ENCODE peak calls at places on chromosome 5, in six cellular contexts. One of them, this sample, is unnamed.
A peak's percentile ranks its signal among the peaks of the same experiment; 100 is the strongest.

GRCh38 chr5:92403308-92403707 is 1020.2 kb upstream of the ARRDC3 start:
- DNase-seq in endodermal cell: no peak
- DNase-seq in SK-N-SH: no peak
- DNase-seq in MM.1S: peak; percentile 82
- DNase-seq in GM23248: no peak
- DNase-seq in neuronal stem cell: no peak
- DNase-seq in this sample: no peak

GRCh38 chr5:135833961-135834638 is 363 bp upstream of the SLC25A48 start:
- DNase-seq in endodermal cell: no peak
- DNase-seq in SK-N-SH: no peak
- DNase-seq in MM.1S: no peak
- DNase-seq in GM23248: no peak
- DNase-seq in neuronal stem cell: no peak
- DNase-seq in this sample: no peak

GRCh38 chr5:171272996-171273970 is 35.8 kb upstream of the TLX3 start:
- DNase-seq in endodermal cell: peak; percentile 77
- DNase-seq in SK-N-SH: peak; percentile 58
- DNase-seq in MM.1S: peak; percentile 53
- DNase-seq in GM23248: peak; percentile 42
- DNase-seq in neuronal stem cell: peak; percentile 3
- DNase-seq in this sample: peak; percentile 51

GRCh38 chr5:29516224-29516623 is 1677.3 kb upstream of the CDH6 start:
- DNase-seq in endodermal cell: no peak
- DNase-seq in SK-N-SH: no peak
- DNase-seq in MM.1S: no peak
- DNase-seq in GM23248: no peak
- DNase-seq in neuronal stem cell: no peak
- DNase-seq in this sample: no peak

GRCh38 chr5:61649971-61650370 is 317.9 kb downstream of the ZSWIM6 start:
- DNase-seq in endodermal cell: no peak
- DNase-seq in SK-N-SH: no peak
- DNase-seq in MM.1S: no peak
- DNase-seq in GM23248: no peak
- DNase-seq in neuronal stem cell: no peak
- DNase-seq in this sample: no peak

GRCh38 chr5:147474140-147474539 is 35.7 kb downstream of the DPYSL3 start:
- DNase-seq in endodermal cell: no peak
- DNase-seq in SK-N-SH: peak; percentile 42
- DNase-seq in MM.1S: no peak
- DNase-seq in GM23248: no peak
- DNase-seq in neuronal stem cell: no peak
- DNase-seq in this sample: no peak

GRCh38 chr5:127004721-127005120 is 25.6 kb downstream of the MARCHF3 start:
- DNase-seq in endodermal cell: no peak
- DNase-seq in SK-N-SH: no peak
- DNase-seq in MM.1S: no peak
- DNase-seq in GM23248: no peak
- DNase-seq in neuronal stem cell: no peak
- DNase-seq in this sample: no peak

GRCh38 chr5:77175235-77175634 is 35.2 kb upstream of the PDE8B start:
- DNase-seq in endodermal cell: no peak
- DNase-seq in SK-N-SH: no peak
- DNase-seq in MM.1S: no peak
- DNase-seq in GM23248: no peak
- DNase-seq in neuronal stem cell: no peak
- DNase-seq in this sample: no peak

GRCh38 chr5:148979104-148979723 is 83.6 kb downstream of the SH3TC2 start:
- DNase-seq in endodermal cell: no peak
- DNase-seq in SK-N-SH: no peak
- DNase-seq in MM.1S: no peak
- DNase-seq in GM23248: peak; percentile 42
- DNase-seq in neuronal stem cell: no peak
- DNase-seq in this sample: no peak

GRCh38 chr5:58773744-58774441 is 191.0 kb downstream of the RAB3C start:
- DNase-seq in endodermal cell: no peak
- DNase-seq in SK-N-SH: no peak
- DNase-seq in MM.1S: no peak
- DNase-seq in GM23248: no peak
- DNase-seq in neuronal stem cell: no peak
- DNase-seq in this sample: no peak

GRCh38 chr5:156420665-156421064 is 93.7 kb downstream of the SGCD start:
- DNase-seq in endodermal cell: no peak
- DNase-seq in SK-N-SH: no peak
- DNase-seq in MM.1S: no peak
- DNase-seq in GM23248: no peak
- DNase-seq in neuronal stem cell: no peak
- DNase-seq in this sample: no peak

GRCh38 chr5:55507574-55507973 is 27.2 kb downstream of the PLPP1 start:
- DNase-seq in endodermal cell: no peak
- DNase-seq in SK-N-SH: no peak
- DNase-seq in MM.1S: no peak
- DNase-seq in GM23248: no peak
- DNase-seq in neuronal stem cell: no peak
- DNase-seq in this sample: no peak

GRCh38 chr5:59661939-59662615 is 231.4 kb downstream of the PDE4D start:
- DNase-seq in endodermal cell: peak; percentile 47
- DNase-seq in SK-N-SH: peak; percentile 40
- DNase-seq in MM.1S: peak; percentile 84
- DNase-seq in GM23248: no peak
- DNase-seq in neuronal stem cell: no peak
- DNase-seq in this sample: no peak

GRCh38 chr5:53779541-53779981 is 219.1 kb downstream of the NDUFS4 start:
- DNase-seq in endodermal cell: no peak
- DNase-seq in SK-N-SH: peak; percentile 7
- DNase-seq in MM.1S: no peak
- DNase-seq in GM23248: peak; percentile 65
- DNase-seq in neuronal stem cell: no peak
- DNase-seq in this sample: peak; percentile 39

GRCh38 chr5:141618030-141618803 is 583 bp downstream of the DIAPH1 start:
- DNase-seq in endodermal cell: peak; percentile 90
- DNase-seq in SK-N-SH: peak; percentile 50
- DNase-seq in MM.1S: peak; percentile 53
- DNase-seq in GM23248: peak; percentile 65
- DNase-seq in neuronal stem cell: peak; percentile 35
- DNase-seq in this sample: peak; percentile 58

GRCh38 chr5:86709157-86709881 is 91.6 kb downstream of the COX7C start:
- DNase-seq in endodermal cell: no peak
- DNase-seq in SK-N-SH: no peak
- DNase-seq in MM.1S: no peak
- DNase-seq in GM23248: no peak
- DNase-seq in neuronal stem cell: no peak
- DNase-seq in this sample: no peak

GRCh38 chr5:43401827-43402226 is 10.4 kb downstream of the CCL28 start:
- DNase-seq in endodermal cell: peak; percentile 70
- DNase-seq in SK-N-SH: peak; percentile 51
- DNase-seq in MM.1S: no peak
- DNase-seq in GM23248: peak; percentile 35
- DNase-seq in neuronal stem cell: no peak
- DNase-seq in this sample: no peak

GRCh38 chr5:156155638-156156037 is 171.3 kb upstream of the SGCD start:
- DNase-seq in endodermal cell: no peak
- DNase-seq in SK-N-SH: no peak
- DNase-seq in MM.1S: no peak
- DNase-seq in GM23248: no peak
- DNase-seq in neuronal stem cell: no peak
- DNase-seq in this sample: no peak

GRCh38 chr5:51383494-51384081 is 340 bp downstream of the ISL1 start:
- DNase-seq in endodermal cell: peak; percentile 74
- DNase-seq in SK-N-SH: peak; percentile 23
- DNase-seq in MM.1S: no peak
- DNase-seq in GM23248: no peak
- DNase-seq in neuronal stem cell: peak; percentile 30
- DNase-seq in this sample: no peak

GRCh38 chr5:31786001-31786757 is 147.2 kb downstream of the PDZD2 start:
- DNase-seq in endodermal cell: no peak
- DNase-seq in SK-N-SH: no peak
- DNase-seq in MM.1S: no peak
- DNase-seq in GM23248: no peak
- DNase-seq in neuronal stem cell: no peak
- DNase-seq in this sample: no peak

GRCh38 chr5:137142371-137143243 is 356.5 kb downstream of the SPOCK1 start:
- DNase-seq in endodermal cell: no peak
- DNase-seq in SK-N-SH: no peak
- DNase-seq in MM.1S: no peak
- DNase-seq in GM23248: peak; percentile 97
- DNase-seq in neuronal stem cell: no peak
- DNase-seq in this sample: peak; percentile 92

DNA sequence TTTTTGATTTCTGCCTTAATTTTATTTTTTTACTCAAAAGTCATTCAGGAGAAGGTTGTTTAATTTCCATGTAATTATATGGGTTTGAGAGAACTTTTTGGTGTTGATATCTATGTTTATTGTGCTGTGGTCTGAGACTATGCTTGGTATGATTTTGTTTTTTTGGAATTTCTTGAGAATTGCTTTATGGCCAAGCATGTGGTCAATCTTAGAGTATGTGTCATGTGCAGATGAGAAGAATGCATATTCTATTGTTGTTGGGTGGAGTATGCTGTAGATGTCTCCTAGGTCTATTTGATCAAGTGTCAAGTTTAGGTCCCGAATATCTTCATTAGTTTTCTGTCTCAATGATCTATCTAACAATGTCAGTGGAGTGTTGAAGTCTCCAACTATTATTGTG is 134.9 kb downstream of the HMHB1 start:
- DNase-seq in endodermal cell: no peak
- DNase-seq in SK-N-SH: no peak
- DNase-seq in MM.1S: no peak
- DNase-seq in GM23248: peak; percentile 25
- DNase-seq in neuronal stem cell: no peak
- DNase-seq in this sample: peak; percentile 28
- H3K9ac ChIP-seq in endodermal cell: no peak overlapping the region
- H3K9ac ChIP-seq in SK-N-SH: no peak overlapping the region
- H3K9ac ChIP-seq in MM.1S: no peak overlapping the region
- H3K9ac ChIP-seq in GM23248: no peak overlapping the region
- H3K9ac ChIP-seq in neuronal stem cell: no peak overlapping the region
- H3K9ac ChIP-seq in this sample: no peak overlapping the region

GRCh38 chr5:107566537-107566875 is 104.2 kb downstream of the EFNA5 start:
- DNase-seq in endodermal cell: no peak
- DNase-seq in SK-N-SH: no peak
- DNase-seq in MM.1S: no peak
- DNase-seq in GM23248: no peak
- DNase-seq in neuronal stem cell: no peak
- DNase-seq in this sample: no peak

GRCh38 chr5:107572800-107573368 is 97.9 kb downstream of the EFNA5 start:
- DNase-seq in endodermal cell: no peak
- DNase-seq in SK-N-SH: no peak
- DNase-seq in MM.1S: no peak
- DNase-seq in GM23248: no peak
- DNase-seq in neuronal stem cell: peak; percentile 30
- DNase-seq in this sample: no peak

GRCh38 chr5:107571621-107572489 is 98.9 kb downstream of the EFNA5 start:
- DNase-seq in endodermal cell: peak; percentile 99
- DNase-seq in SK-N-SH: peak; percentile 75
- DNase-seq in MM.1S: peak; percentile 86
- DNase-seq in GM23248: peak; percentile 90
- DNase-seq in neuronal stem cell: peak; percentile 95
- DNase-seq in this sample: peak; percentile 97

GRCh38 chr5:107567901-107568671 is 102.7 kb downstream of the EFNA5 start:
- DNase-seq in endodermal cell: no peak
- DNase-seq in SK-N-SH: no peak
- DNase-seq in MM.1S: no peak
- DNase-seq in GM23248: no peak
- DNase-seq in neuronal stem cell: no peak
- DNase-seq in this sample: no peak

GRCh38 chr5:107570805-107571531 is 99.8 kb downstream of the EFNA5 start:
- DNase-seq in endodermal cell: peak; percentile 80
- DNase-seq in SK-N-SH: no peak
- DNase-seq in MM.1S: peak; percentile 78
- DNase-seq in GM23248: no peak
- DNase-seq in neuronal stem cell: no peak
- DNase-seq in this sample: no peak
- H3K4me3 ChIP-seq in endodermal cell: peak overlapping the region; percentile 76
- H3K4me3 ChIP-seq in SK-N-SH: no peak overlapping the region
- H3K4me3 ChIP-seq in MM.1S: peak overlapping the region; percentile 69
- H3K4me3 ChIP-seq in GM23248: peak overlapping the region; percentile 65
- H3K4me3 ChIP-seq in neuronal stem cell: no peak overlapping the region
- H3K4me3 ChIP-seq in this sample: peak overlapping the region; percentile 80

GRCh38 chr5:84383816-84384603 is 670 bp downstream of the EDIL3 start:
- DNase-seq in endodermal cell: peak; percentile 91
- DNase-seq in SK-N-SH: peak; percentile 51
- DNase-seq in MM.1S: no peak
- DNase-seq in GM23248: peak; percentile 70
- DNase-seq in neuronal stem cell: peak; percentile 67
- DNase-seq in this sample: peak; percentile 77

GRCh38 chr5:84382363-84383295 is 2.1 kb downstream of the EDIL3 start:
- DNase-seq in endodermal cell: peak; percentile 89
- DNase-seq in SK-N-SH: peak; percentile 61
- DNase-seq in MM.1S: no peak
- DNase-seq in GM23248: peak; percentile 47
- DNase-seq in neuronal stem cell: peak; percentile 54
- DNase-seq in this sample: peak; percentile 85

GRCh38 chr5:84383296-84383815 is 1.3 kb downstream of the EDIL3 start:
- DNase-seq in endodermal cell: no peak
- DNase-seq in SK-N-SH: no peak
- DNase-seq in MM.1S: no peak
- DNase-seq in GM23248: peak; percentile 1
- DNase-seq in neuronal stem cell: peak; percentile 20
- DNase-seq in this sample: no peak

GRCh38 chr5:84379749-84380148 is 4.9 kb downstream of the EDIL3 start:
- DNase-seq in endodermal cell: no peak
- DNase-seq in SK-N-SH: no peak
- DNase-seq in MM.1S: no peak
- DNase-seq in GM23248: peak; percentile 1
- DNase-seq in neuronal stem cell: no peak
- DNase-seq in this sample: peak; percentile 72

DNA sequence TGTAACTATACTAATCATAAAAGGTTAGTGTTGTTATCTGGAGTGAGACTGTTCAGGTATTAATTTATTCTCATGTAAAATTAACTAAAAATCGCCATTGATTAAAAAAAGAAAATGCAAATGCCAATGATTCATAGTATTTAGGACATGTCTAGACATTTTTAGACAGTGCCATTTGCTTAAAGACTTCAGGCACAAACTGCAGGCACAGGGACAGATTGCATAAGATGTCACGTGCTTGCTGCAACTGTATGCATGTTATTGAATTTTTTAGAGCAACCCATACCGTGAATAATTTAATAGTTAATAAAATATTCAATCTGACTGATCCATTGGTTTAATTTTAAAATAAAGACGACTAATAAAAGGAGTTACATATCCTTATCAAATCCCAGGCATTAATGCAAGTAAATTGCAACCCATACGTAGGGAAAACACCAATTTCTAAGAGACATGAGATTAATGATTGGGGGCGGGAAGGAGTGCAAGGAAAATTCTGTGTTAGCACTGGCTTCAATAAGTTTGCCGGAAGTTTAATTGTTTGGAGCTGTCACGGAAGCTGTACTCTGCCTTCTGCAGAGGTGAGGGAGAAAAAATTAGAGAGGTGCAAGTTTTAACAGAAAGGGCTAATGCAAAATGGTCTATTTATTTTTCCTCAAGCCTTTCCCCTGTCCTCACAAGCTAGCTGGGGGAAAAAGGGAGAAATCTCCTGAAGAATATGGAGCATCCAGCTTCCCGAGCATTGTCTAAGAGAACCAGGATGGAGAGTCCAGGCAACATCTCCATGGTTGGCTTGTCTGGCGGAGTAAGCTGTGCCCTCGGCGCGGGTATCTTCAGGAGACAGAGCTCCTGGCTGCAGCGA is 2.9 kb downstream of the EDIL3 start:
- DNase-seq in endodermal cell: no peak
- DNase-seq in SK-N-SH: no peak
- DNase-seq in MM.1S: no peak
- DNase-seq in GM23248: peak; percentile 3
- DNase-seq in neuronal stem cell: no peak
- DNase-seq in this sample: peak; percentile 79
- H3K9ac ChIP-seq in endodermal cell: no peak overlapping the region
- H3K9ac ChIP-seq in SK-N-SH: peak overlapping the region; percentile 92
- H3K9ac ChIP-seq in MM.1S: no peak overlapping the region
- H3K9ac ChIP-seq in GM23248: no peak overlapping the region
- H3K9ac ChIP-seq in neuronal stem cell: peak overlapping the region; percentile 85
- H3K9ac ChIP-seq in this sample: peak overlapping the region; percentile 75

GRCh38 chr5:157918811-157919742 is 60.1 kb upstream of the CLINT1 start:
- DNase-seq in endodermal cell: no peak
- DNase-seq in SK-N-SH: no peak
- DNase-seq in MM.1S: no peak
- DNase-seq in GM23248: peak; percentile 14
- DNase-seq in neuronal stem cell: no peak
- DNase-seq in this sample: peak; percentile 47
- H3K4me3 ChIP-seq in endodermal cell: no peak overlapping the region
- H3K4me3 ChIP-seq in SK-N-SH: no peak overlapping the region
- H3K4me3 ChIP-seq in MM.1S: no peak overlapping the region
- H3K4me3 ChIP-seq in GM23248: no peak overlapping the region
- H3K4me3 ChIP-seq in neuronal stem cell: no peak overlapping the region
- H3K4me3 ChIP-seq in this sample: no peak overlapping the region

This sample was measured in adipocyte.